ENCODE peak calls at places on chromosomes 16 and 17, in seven cellular contexts. One of them, this sample, is unnamed.

GRCh38 chr17:76191891-76192290 is 48.4 kb downstream of the RNF157 start:
- DNase-seq in T-helper 2 cell: no peak
- DNase-seq in ELR: no peak
- DNase-seq in iris pigment epithelial cell: no peak
- DNase-seq in activated T-helper 1 cell treated with anti-CD3 and anti-CD28 coated beads, Interleukin-2, amount 50 U/mL, for 16 hours: no peak
- DNase-seq in Peyer's patch: peak
- DNase-seq in activated T-cell treated with anti-CD3 and anti-CD28 coated beads for 1 hour: no peak
- DNase-seq in this sample: no peak

GRCh38 chr16:58022601-58023371 is 2.8 kb upstream of the MMP15 start:
- DNase-seq in T-helper 2 cell: no peak
- DNase-seq in ELR: peak
- DNase-seq in iris pigment epithelial cell: peak
- DNase-seq in activated T-helper 1 cell treated with anti-CD3 and anti-CD28 coated beads, Interleukin-2, amount 50 U/mL, for 16 hours: no peak
- DNase-seq in Peyer's patch: no peak
- DNase-seq in activated T-cell treated with anti-CD3 and anti-CD28 coated beads for 1 hour: no peak
- DNase-seq in this sample: peak

GRCh38 chr17:36939944-36940312 is 2.7 kb downstream of the LHX1 start:
- DNase-seq in T-helper 2 cell: no peak
- DNase-seq in ELR: no peak
- DNase-seq in iris pigment epithelial cell: no peak
- DNase-seq in activated T-helper 1 cell treated with anti-CD3 and anti-CD28 coated beads, Interleukin-2, amount 50 U/mL, for 16 hours: no peak
- DNase-seq in Peyer's patch: no peak
- DNase-seq in activated T-cell treated with anti-CD3 and anti-CD28 coated beads for 1 hour: no peak
- DNase-seq in this sample: no peak

GRCh38 chr17:57895382-57896060 is 45.7 kb upstream of the MRPS23 start:
- DNase-seq in T-helper 2 cell: no peak
- DNase-seq in ELR: no peak
- DNase-seq in iris pigment epithelial cell: no peak
- DNase-seq in activated T-helper 1 cell treated with anti-CD3 and anti-CD28 coated beads, Interleukin-2, amount 50 U/mL, for 16 hours: no peak
- DNase-seq in Peyer's patch: no peak
- DNase-seq in activated T-cell treated with anti-CD3 and anti-CD28 coated beads for 1 hour: no peak
- DNase-seq in this sample: no peak

GRCh38 chr17:75380315-75380714 is 25.2 kb downstream of the GRB2 start:
- DNase-seq in T-helper 2 cell: no peak
- DNase-seq in ELR: no peak
- DNase-seq in iris pigment epithelial cell: no peak
- DNase-seq in activated T-helper 1 cell treated with anti-CD3 and anti-CD28 coated beads, Interleukin-2, amount 50 U/mL, for 16 hours: no peak
- DNase-seq in Peyer's patch: no peak
- DNase-seq in activated T-cell treated with anti-CD3 and anti-CD28 coated beads for 1 hour: no peak
- DNase-seq in this sample: no peak

GRCh38 chr17:28178800-28179199 is 136.3 kb downstream of the NLK start:
- DNase-seq in T-helper 2 cell: no peak
- DNase-seq in ELR: no peak
- DNase-seq in iris pigment epithelial cell: no peak
- DNase-seq in activated T-helper 1 cell treated with anti-CD3 and anti-CD28 coated beads, Interleukin-2, amount 50 U/mL, for 16 hours: no peak
- DNase-seq in Peyer's patch: no peak
- DNase-seq in activated T-cell treated with anti-CD3 and anti-CD28 coated beads for 1 hour: no peak
- DNase-seq in this sample: no peak

GRCh38 chr16:56743840-56744239 is 13.9 kb downstream of the NUP93 start:
- DNase-seq in T-helper 2 cell: no peak
- DNase-seq in ELR: peak
- DNase-seq in iris pigment epithelial cell: peak
- DNase-seq in activated T-helper 1 cell treated with anti-CD3 and anti-CD28 coated beads, Interleukin-2, amount 50 U/mL, for 16 hours: no peak
- DNase-seq in Peyer's patch: no peak
- DNase-seq in activated T-cell treated with anti-CD3 and anti-CD28 coated beads for 1 hour: no peak
- DNase-seq in this sample: no peak

GRCh38 chr16:58500329-58501241 is 642 bp downstream of the NDRG4 start:
- DNase-seq in T-helper 2 cell: no peak
- DNase-seq in ELR: peak
- DNase-seq in iris pigment epithelial cell: no peak
- DNase-seq in activated T-helper 1 cell treated with anti-CD3 and anti-CD28 coated beads, Interleukin-2, amount 50 U/mL, for 16 hours: no peak
- DNase-seq in Peyer's patch: no peak
- DNase-seq in activated T-cell treated with anti-CD3 and anti-CD28 coated beads for 1 hour: no peak
- DNase-seq in this sample: no peak

GRCh38 chr17:10210151-10210574 is 11.8 kb upstream of the GAS7 start:
- DNase-seq in T-helper 2 cell: no peak
- DNase-seq in ELR: no peak
- DNase-seq in iris pigment epithelial cell: peak
- DNase-seq in activated T-helper 1 cell treated with anti-CD3 and anti-CD28 coated beads, Interleukin-2, amount 50 U/mL, for 16 hours: no peak
- DNase-seq in Peyer's patch: no peak
- DNase-seq in activated T-cell treated with anti-CD3 and anti-CD28 coated beads for 1 hour: no peak
- DNase-seq in this sample: peak